ENCODE peak calls at places on chromosomes 3 and 15, in five cellular contexts. W, L, T, N and U are unnamed samples.
A peak's percentile ranks its signal among the peaks of the same experiment; 100 is the strongest.

GRCh38 chr3:23324745-23325144 is 121.6 kb downstream of the UBE2E2 start:
- DNase-seq in N (no peak), L (no peak), W (peak; percentile 65), T (no peak), U (no peak)

GRCh38 chr3:84961492-84962255 is 2.9 kb downstream of the CADM2 start:
- DNase-seq in N (no peak), L (no peak), T (no peak), W (no peak), U (no peak)

GRCh38 chr15:47620960-47621681 is 96.2 kb upstream of the SEMA6D start:
- DNase-seq in N (no peak), L (no peak), W (peak; percentile 50), T (no peak), U (no peak)

GRCh38 chr3:126553284-126553811 is 5.4 kb downstream of the C3orf22 start:
- DNase-seq in L (no peak), T (no peak), W (no peak), N (peak; percentile 4), U (peak; percentile 2)

GRCh38 chr15:26098801-26099200 is 235.7 kb upstream of the ATP10A start:
- DNase-seq in L (no peak), N (no peak), T (no peak), W (no peak), U (no peak)

GRCh38 chr15:40233727-40234577 is 4.9 kb upstream of the PAK6 start:
- DNase-seq in T (no peak), L (no peak), W (no peak), N (no peak), U (no peak)

GRCh38 chr15:78644979-78645378 is 4.0 kb upstream of the CHRNB4 start:
- DNase-seq in T (no peak), W (no peak), L (no peak), N (no peak), U (no peak)

GRCh38 chr3:56089739-56090138 is 378.5 kb downstream of the ERC2 start:
- DNase-seq in T (no peak), L (no peak), W (no peak), N (no peak), U (no peak)

GRCh38 chr3:10377148-10377725 is 56.3 kb upstream of the SEC13 start:
- DNase-seq in L (no peak), N (no peak), T (no peak), W (no peak), U (no peak)

GRCh38 chr3:14457999-14458398 is 55.6 kb downstream of the SLC6A6 start:
- DNase-seq in T (no peak), N (no peak), W (no peak), L (peak; percentile 48), U (no peak)

GRCh38 chr3:149592758-149593240 is 65.0 kb downstream of the WWTR1 start:
- DNase-seq in L (no peak), T (no peak), N (no peak), W (no peak), U (peak; percentile 53)

GRCh38 chr15:63251701-63252100 is 25.7 kb upstream of the APH1B start:
- DNase-seq in W (no peak), L (no peak), N (no peak), T (no peak), U (no peak)

GRCh38 chr15:84649706-84650105 is 4.4 kb downstream of the WDR73 start:
- DNase-seq in W (peak; percentile 31), N (no peak), T (no peak), L (no peak), U (no peak)

GRCh38 chr3:182238141-182238540 is 526.4 kb downstream of the SOX2 start:
- DNase-seq in N (no peak), T (peak; percentile 15), W (no peak), L (no peak), U (no peak)

GRCh38 chr15:41923424-41923999 is 29.7 kb upstream of the SPTBN5 start:
- DNase-seq in N (no peak), W (no peak), T (no peak), L (no peak), U (no peak)

DNA sequence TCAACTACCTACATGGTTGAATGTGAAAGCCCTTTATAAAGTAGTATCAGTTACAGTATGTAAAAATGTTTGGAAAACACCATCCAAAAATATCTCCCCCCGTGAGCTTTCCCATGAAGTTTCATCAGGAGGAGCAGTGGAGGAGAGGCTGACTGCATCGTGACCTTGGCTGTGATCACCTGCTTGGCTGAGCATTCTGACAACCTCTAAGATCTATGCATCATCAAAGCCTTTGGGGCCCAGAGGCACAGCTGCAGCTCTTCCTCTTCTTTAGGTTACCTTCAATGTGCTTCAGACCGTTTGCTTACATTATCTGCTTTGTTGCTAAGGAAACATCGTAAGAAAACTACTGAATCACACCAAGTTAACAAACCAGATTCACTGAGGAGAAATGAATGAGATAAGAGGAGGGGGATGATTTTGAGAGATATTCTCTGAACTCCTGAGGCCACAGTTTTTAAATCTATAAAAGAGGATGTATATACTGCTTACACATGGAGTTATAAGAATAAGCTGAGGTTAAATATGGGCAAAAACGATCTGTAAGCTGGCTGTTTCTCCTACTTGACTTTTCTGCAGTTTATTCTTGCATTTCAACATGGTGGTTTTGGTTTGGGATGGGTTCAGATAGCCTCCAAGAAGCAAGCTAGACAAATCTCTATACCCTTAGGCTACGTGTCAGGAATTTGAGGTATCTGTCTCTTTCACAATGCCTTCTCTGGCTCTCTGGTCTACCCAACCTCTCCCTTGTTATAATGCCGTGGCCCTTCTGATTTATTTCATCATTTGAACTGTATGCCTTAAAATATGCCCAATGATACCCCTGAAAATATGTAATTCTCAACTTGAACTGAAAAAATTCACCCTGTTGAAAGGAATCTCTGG is 4.0 kb downstream of the GCSAM start:
- DNase-seq in W (peak; percentile 75), L (no peak), T (no peak), N (peak; percentile 65), U (no peak)
- TF ChIP-seq POLR2A in W (no peak), L (no peak), T (no peak), N (no peak), U (no peak)

DNA sequence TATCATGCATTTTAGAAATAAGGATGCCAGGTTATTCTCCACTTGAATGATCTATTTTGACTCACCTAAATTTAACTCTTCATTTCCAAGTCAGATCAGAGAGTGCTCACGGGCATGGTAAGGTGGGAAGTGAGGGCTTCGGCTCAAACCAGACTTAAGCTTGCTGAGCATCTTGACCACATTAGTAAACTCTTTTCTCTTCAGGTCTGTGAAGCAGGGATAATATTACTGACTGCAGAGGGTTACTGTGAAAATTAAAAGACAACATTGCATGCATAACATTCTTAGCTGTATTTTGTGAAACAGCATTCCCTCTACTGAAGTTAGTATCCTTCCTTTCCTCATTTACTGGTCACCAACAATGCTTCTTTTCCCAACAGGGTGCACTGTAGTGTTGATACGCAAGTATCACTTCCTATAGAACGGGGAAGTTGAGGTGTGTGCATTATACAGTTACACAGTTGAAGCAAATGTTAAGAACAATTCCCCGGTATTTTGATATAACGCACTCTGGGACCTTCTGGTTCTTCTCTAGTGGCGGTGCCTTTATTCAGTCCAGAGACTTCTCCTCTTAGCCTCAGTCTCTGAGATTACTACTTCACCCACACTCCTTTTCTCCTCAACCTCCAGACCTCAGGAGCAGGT is 74.1 kb upstream of the MNS1 start:
- DNase-seq in N (no peak), W (no peak), T (no peak), L (no peak), U (no peak)
- H3K4me3 ChIP-seq in N (no peak overlapping the region), W (no peak overlapping the region), T (no peak overlapping the region), L (no peak overlapping the region), U (no peak overlapping the region)

GRCh38 chr3:39142067-39142466 is 11.3 kb downstream of the CSRNP1 start:
- DNase-seq in L (peak; percentile 66), T (no peak), N (no peak), W (no peak), U (no peak)
- TF ChIP-seq POLR2A in L (peak; percentile 53), T (no peak), N (peak; percentile 48), W (no peak), U (no peak)

DNA sequence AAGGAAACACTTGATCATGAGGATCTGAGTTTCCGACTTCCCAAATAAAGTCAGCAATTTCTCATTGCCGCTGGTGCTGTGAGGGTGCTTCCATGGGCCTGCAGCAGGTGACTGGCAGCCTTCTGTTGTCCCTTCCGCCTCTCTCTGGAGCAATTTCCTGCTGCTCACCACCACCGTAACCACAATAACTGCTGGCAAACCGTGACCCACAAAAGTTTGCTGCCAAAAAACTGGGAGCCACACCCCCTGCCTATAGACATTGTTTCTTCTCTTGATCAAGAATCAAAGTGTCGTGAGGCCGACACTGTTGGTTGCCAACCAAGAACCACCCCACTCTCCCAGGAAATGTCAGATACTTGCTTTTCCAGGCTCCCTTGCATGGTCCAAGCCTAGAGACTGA is 164.0 kb downstream of the NR2F2 start:
- DNase-seq in T (no peak), W (no peak), N (no peak), L (no peak), U (no peak)
- H3K4me3 ChIP-seq in T (no peak overlapping the region), W (no peak overlapping the region), N (no peak overlapping the region), L (no peak overlapping the region), U (no peak overlapping the region)

GRCh38 chr3:117520582-117520981 is 811.0 kb downstream of the TUSC7 start:
- DNase-seq in T (no peak), N (no peak), W (no peak), L (no peak), U (no peak)

GRCh38 chr3:117523407-117523806 is 813.8 kb downstream of the TUSC7 start:
- DNase-seq in L (no peak), W (no peak), N (no peak), T (no peak), U (no peak)

GRCh38 chr3:117524890-117525289 is 815.3 kb downstream of the TUSC7 start:
- DNase-seq in W (peak; percentile 84), T (no peak), L (no peak), N (no peak), U (no peak)

GRCh38 chr3:117518385-117518784 is 808.8 kb downstream of the TUSC7 start:
- DNase-seq in N (no peak), T (no peak), L (no peak), W (no peak), U (no peak)

DNA sequence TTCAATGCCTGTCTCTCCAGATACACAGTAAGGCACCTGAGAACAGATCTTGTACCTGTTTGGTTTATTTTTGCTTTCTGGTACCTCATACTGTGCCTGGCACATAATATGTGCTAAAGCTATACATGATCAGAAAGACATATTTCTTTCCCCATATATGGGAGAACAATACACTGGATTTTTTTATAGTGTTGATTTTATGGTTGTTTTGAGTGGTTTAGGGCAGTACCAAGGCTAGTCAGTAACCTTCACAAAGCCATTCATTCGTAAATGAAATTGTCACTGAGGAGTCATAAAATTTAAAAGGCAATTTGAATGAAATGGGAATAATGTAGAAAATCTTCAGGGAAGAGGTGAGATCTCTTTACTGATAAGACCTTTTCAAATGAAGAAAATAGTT is 810.2 kb downstream of the TUSC7 start:
- DNase-seq in L (no peak), N (no peak), W (no peak), T (no peak), U (no peak)
- TF ChIP-seq POLR2A in L (no peak), N (no peak), W (no peak), T (no peak), U (no peak)

GRCh38 chr15:77633134-77633912 is 611 bp upstream of the LINGO1 start:
- DNase-seq in N (peak; percentile 63), T (peak; percentile 76), W (peak; percentile 70), L (peak; percentile 93), U (peak; percentile 89)
- H3K4me3 ChIP-seq in N (peak overlapping the region; percentile 41), T (peak overlapping the region; percentile 50), W (peak overlapping the region; percentile 34), L (peak overlapping the region; percentile 16), U (peak overlapping the region; percentile 44)

DNA sequence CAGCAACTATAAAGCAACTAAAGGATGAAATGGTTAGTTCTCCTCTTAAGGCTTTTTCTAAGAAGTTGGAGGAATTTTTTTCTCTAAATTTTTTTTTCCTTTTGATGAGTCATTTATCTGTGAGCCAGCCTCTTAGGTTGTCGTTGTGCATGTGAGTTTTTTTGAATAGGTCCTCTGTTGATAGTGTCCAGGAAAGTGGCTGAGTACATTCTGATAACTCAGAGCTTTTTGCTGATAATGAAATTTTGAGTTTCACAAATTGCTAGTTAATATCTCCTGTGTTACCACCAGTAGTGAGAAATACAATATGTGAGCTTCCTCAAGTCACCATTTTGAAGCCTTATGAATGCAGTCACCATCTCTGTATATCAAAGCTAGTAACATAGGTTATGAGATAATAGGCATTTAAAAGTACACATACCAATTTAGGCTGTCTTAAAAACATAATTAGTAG is 7.1 kb upstream of the LXN start:
- DNase-seq in W (peak; percentile 63), N (no peak), T (no peak), L (no peak), U (no peak)
- TF ChIP-seq POLR2A in W (no peak), N (no peak), T (no peak), L (no peak), U (no peak)